ENCODE peak calls at places on chromosomes 7 and 10, in ten cellular contexts. J, E, F, U, O, P, T, Z, Y and S are unnamed samples.

GRCh38 chr7:48617988-48618387 is 306.4 kb upstream of the CDC14C start:
- DNase-seq in J (no peak), E (no peak), F (no peak), U (no peak), O (no peak), P (no peak), T (no peak), Z (no peak), Y (peak; percentile 2), S (no peak)

GRCh38 chr7:39672176-39672575 is 48.8 kb downstream of the RALA start:
- DNase-seq in J (peak; percentile 63), E (no peak), F (no peak), U (peak; percentile 29), O (no peak), P (no peak), T (no peak), Z (no peak), Y (no peak), S (no peak)

GRCh38 chr10:103504181-103504783 is 10.8 kb downstream of the NEURL1 start:
- DNase-seq in J (no peak), E (peak; percentile 77), F (no peak), U (peak; percentile 97), O (no peak), P (peak; percentile 94), T (peak; percentile 95), Z (no peak), Y (no peak), S (peak; percentile 72)

GRCh38 chr7:5041047-5041446 is 4.6 kb upstream of the RBAK start:
- DNase-seq in J (no peak), E (no peak), F (no peak), U (no peak), O (no peak), P (no peak), T (no peak), Z (no peak), Y (peak; percentile 1), S (no peak)

GRCh38 chr10:113056468-113057021 is 106.5 kb downstream of the TCF7L2 start:
- DNase-seq in J (peak; percentile 53), E (no peak), F (no peak), U (peak; percentile 86), O (no peak), P (peak; percentile 82), T (peak; percentile 86), Z (no peak), Y (no peak), S (no peak)

GRCh38 chr7:149733554-149734513 is 39.6 kb downstream of the ZNF467 start:
- DNase-seq in J (no peak), E (no peak), F (no peak), U (no peak), O (no peak), P (no peak), T (no peak), Z (no peak), Y (no peak), S (no peak)

GRCh38 chr7:132251327-132251659 is 325.0 kb downstream of the PLXNA4 start:
- DNase-seq in J (no peak), E (peak; percentile 17), F (peak; percentile 88), U (peak; percentile 21), O (no peak), P (no peak), T (no peak), Z (no peak), Y (peak; percentile 48), S (no peak)

GRCh38 chr10:91462423-91462822 is 52.3 kb downstream of the HECTD2 start:
- DNase-seq in J (no peak), E (no peak), F (no peak), U (no peak), O (no peak), P (peak; percentile 42), T (peak; percentile 22), Z (no peak), Y (no peak), S (no peak)

GRCh38 chr7:140209866-140210609 is 33.3 kb upstream of the KDM7A start:
- DNase-seq in J (no peak), E (no peak), F (peak; percentile 69), U (no peak), O (peak; percentile 93), P (no peak), T (no peak), Z (peak; percentile 82), Y (no peak), S (peak; percentile 98)

GRCh38 chr10:60099998-60100747 is 193.8 kb upstream of the CCDC6 start:
- DNase-seq in J (peak; percentile 78), E (peak; percentile 64), F (no peak), U (peak; percentile 75), O (peak; percentile 58), P (peak; percentile 63), T (peak; percentile 73), Z (no peak), Y (peak; percentile 73), S (peak; percentile 38)

GRCh38 chr7:80790877-80791276 is 128.0 kb downstream of the SEMA3C start:
- DNase-seq in J (no peak), E (no peak), F (no peak), U (peak; percentile 32), O (no peak), P (no peak), T (no peak), Z (no peak), Y (no peak), S (no peak)

GRCh38 chr7:70923086-70923845 is 208.7 kb upstream of the GALNT17 start:
- DNase-seq in J (no peak), E (no peak), F (no peak), U (no peak), O (no peak), P (no peak), T (no peak), Z (no peak), Y (no peak), S (no peak)

GRCh38 chr10:78579995-78580394 is 488.8 kb upstream of the ZMIZ1 start:
- DNase-seq in J (peak; percentile 66), E (no peak), F (peak; percentile 23), U (peak; percentile 87), O (no peak), P (no peak), T (peak; percentile 59), Z (no peak), Y (no peak), S (no peak)

GRCh38 chr7:40716052-40716451 is 581.2 kb downstream of the SUGCT start:
- DNase-seq in J (no peak), E (no peak), F (no peak), U (peak; percentile 48), O (no peak), P (peak; percentile 34), T (no peak), Z (no peak), Y (no peak), S (no peak)

GRCh38 chr7:40720401-40720800 is 585.6 kb downstream of the SUGCT start:
- DNase-seq in J (no peak), E (no peak), F (no peak), U (no peak), O (no peak), P (peak; percentile 74), T (no peak), Z (no peak), Y (no peak), S (no peak)

GRCh38 chr7:40715053-40715430 is 580.2 kb downstream of the SUGCT start:
- DNase-seq in J (no peak), E (no peak), F (no peak), U (no peak), O (no peak), P (peak; percentile 31), T (no peak), Z (no peak), Y (no peak), S (no peak)

GRCh38 chr7:40714338-40715052 is 579.7 kb downstream of the SUGCT start:
- DNase-seq in J (no peak), E (no peak), F (no peak), U (no peak), O (no peak), P (peak; percentile 32), T (peak; percentile 22), Z (no peak), Y (no peak), S (no peak)

GRCh38 chr7:40717242-40717641 is 582.4 kb downstream of the SUGCT start:
- DNase-seq in J (peak; percentile 82), E (peak; percentile 85), F (peak; percentile 14), U (peak; percentile 91), O (peak; percentile 8), P (peak; percentile 81), T (peak; percentile 68), Z (peak; percentile 53), Y (peak; percentile 76), S (peak; percentile 44)
- H3K4me3 ChIP-seq in J (no peak overlapping the region), E (no peak overlapping the region), F (no peak overlapping the region), U (no peak overlapping the region), O (no peak overlapping the region), P (no peak overlapping the region), T (no peak overlapping the region), Z (no peak overlapping the region), Y (no peak overlapping the region), S (no peak overlapping the region)

GRCh38 chr10:101778781-101779543 is 3.0 kb upstream of the FGF8 start:
- DNase-seq in J (no peak), E (no peak), F (peak; percentile 70), U (peak; percentile 67), O (peak; percentile 62), P (no peak), T (peak; percentile 39), Z (peak; percentile 67), Y (peak; percentile 96), S (peak; percentile 72)
- TF ChIP-seq CTCF in J (no peak), E (no peak), F (no peak), U (no peak), O (no peak), P (no peak), T (no peak), Z (no peak), Y (no peak), S (no peak)

GRCh38 chr10:75392744-75393143 is 8.8 kb downstream of the ZNF503 start:
- DNase-seq in J (no peak), E (no peak), F (no peak), U (no peak), O (no peak), P (no peak), T (no peak), Z (no peak), Y (no peak), S (no peak)

GRCh38 chr10:75395955-75396860 is 5.4 kb downstream of the ZNF503 start:
- DNase-seq in J (no peak), E (no peak), F (peak; percentile 33), U (peak; percentile 48), O (no peak), P (no peak), T (peak; percentile 43), Z (peak; percentile 9), Y (peak; percentile 51), S (no peak)

GRCh38 chr10:75397571-75397921 is 4.0 kb downstream of the ZNF503 start:
- DNase-seq in J (no peak), E (no peak), F (no peak), U (peak; percentile 50), O (no peak), P (no peak), T (peak; percentile 41), Z (no peak), Y (peak; percentile 43), S (no peak)

GRCh38 chr10:75396861-75397570 is 4.5 kb downstream of the ZNF503 start:
- DNase-seq in J (no peak), E (no peak), F (peak; percentile 20), U (peak; percentile 44), O (no peak), P (no peak), T (peak; percentile 44), Z (no peak), Y (peak; percentile 63), S (no peak)

GRCh38 chr10:75395171-75395954 is 6.2 kb downstream of the ZNF503 start:
- DNase-seq in J (peak; percentile 51), E (peak; percentile 29), F (peak; percentile 58), U (peak; percentile 67), O (no peak), P (peak; percentile 48), T (peak; percentile 51), Z (peak; percentile 29), Y (peak; percentile 76), S (no peak)
- H3K4me3 ChIP-seq in J (no peak overlapping the region), E (peak overlapping the region; percentile 18), F (peak overlapping the region; percentile 38), U (peak overlapping the region; percentile 97), O (no peak overlapping the region), P (peak overlapping the region; percentile 99), T (peak overlapping the region; percentile 99), Z (no peak overlapping the region), Y (peak overlapping the region; percentile 60), S (no peak overlapping the region)

GRCh38 chr7:2660359-2661095 is 27.5 kb upstream of the AMZ1 start:
- DNase-seq in J (peak; percentile 47), E (no peak), F (no peak), U (no peak), O (no peak), P (no peak), T (no peak), Z (peak; percentile 24), Y (no peak), S (no peak)
- TF ChIP-seq CTCF in J (peak; percentile 48), E (peak; percentile 30), F (no peak), U (peak; percentile 45), O (peak; percentile 71), P (peak; percentile 23), T (peak; percentile 57), Z (peak; percentile 35), Y (peak; percentile 66), S (no peak)